ENCODE peak calls at places on chromosomes 11 and 22, in four cellular contexts. B is stimulated activated naive CD4-positive, alpha-beta T cell; L is activated effector memory CD4-positive, alpha-beta T cell treated with anti-CD3 and anti-CD28 coated beads, Interleukin-2, amount 50 U/mL, for 16 hours; T is sigmoid colon. F is an unnamed sample.

GRCh38 chr22:31639640-31640039 is 22.4 kb downstream of the PISD start:
- DNase-seq in T (no peak), L (no peak), B (no peak), F (no peak)

GRCh38 chr22:24486501-24486921 is 8.6 kb upstream of the UPB1 start:
- DNase-seq in L (no peak), T (no peak), B (no peak), F (no peak)

GRCh38 chr11:8813658-8814057 is 97.3 kb upstream of the AKIP1 start:
- DNase-seq in T (peak; percentile 92), L (peak; percentile 74), B (no peak), F (no peak)

GRCh38 chr11:19723572-19724342 is 11.1 kb downstream of the NAV2 start:
- DNase-seq in B (no peak), T (peak; percentile 84), L (peak; percentile 75), F (no peak)

GRCh38 chr22:27754247-27754887 is 47.2 kb downstream of the MN1 start:
- DNase-seq in B (no peak), L (no peak), T (no peak), F (peak; percentile 59)

GRCh38 chr11:110147965-110148709 is 54.9 kb downstream of the ZC3H12C start:
- DNase-seq in T (no peak), L (no peak), B (no peak), F (no peak)

GRCh38 chr11:129460714-129461113 is 85.1 kb downstream of the BARX2 start:
- DNase-seq in L (no peak), T (no peak), B (no peak), F (no peak)

GRCh38 chr22:27113211-27114030 is 456.0 kb downstream of the MIAT start:
- DNase-seq in T (peak; percentile 91), L (no peak), B (no peak), F (no peak)

GRCh38 chr22:44192098-44192810 is 11.5 kb downstream of the PARVG start:
- DNase-seq in T (peak; percentile 46), L (peak; percentile 73), B (peak; percentile 18), F (peak; percentile 88)

GRCh38 chr11:97033178-97033577 is 643.4 kb downstream of the JRKL start:
- DNase-seq in B (no peak), T (no peak), L (no peak), F (no peak)

GRCh38 chr11:120136356-120136755 is 1.6 kb downstream of the TRIM29 start:
- DNase-seq in B (no peak), L (peak; percentile 52), T (no peak), F (no peak)

GRCh38 chr11:78946945-78947914 is 372.6 kb upstream of the NARS2 start:
- DNase-seq in L (no peak), B (no peak), T (peak; percentile 76), F (no peak)

F was measured in spleen.